ENCODE peak calls at places on chromosomes 11 and 22, in six cellular contexts. W, D, Q, L, A and I are unnamed samples.
A peak's percentile ranks its signal among the peaks of the same experiment; 100 is the strongest.

GRCh38 chr11:116173946-116174911 is 598.6 kb downstream of the BUD13 start:
- DNase-seq in W (peak; percentile 22), D (no peak), Q (no peak), L (no peak), A (no peak), I (no peak)

GRCh38 chr11:129840236-129840635 is 24.6 kb downstream of the TMEM45B start:
- DNase-seq in W (no peak), D (no peak), Q (no peak), L (no peak), A (no peak), I (peak; percentile 9)

GRCh38 chr11:32312865-32313403 is 122.4 kb downstream of the WT1 start:
- DNase-seq in W (peak; percentile 35), D (peak; percentile 63), Q (peak; percentile 62), L (no peak), A (peak; percentile 72), I (peak; percentile 48)

GRCh38 chr11:77981346-77981947 is 13.0 kb downstream of the INTS4 start:
- DNase-seq in W (no peak), D (no peak), Q (no peak), L (no peak), A (no peak), I (no peak)

GRCh38 chr11:11691296-11692141 is 69.7 kb upstream of the GALNT18 start:
- DNase-seq in W (no peak), D (no peak), Q (no peak), L (no peak), A (no peak), I (no peak)

GRCh38 chr11:117022526-117022925 is 75.7 kb downstream of the SIK3 start:
- DNase-seq in W (no peak), D (no peak), Q (no peak), L (no peak), A (no peak), I (no peak)

GRCh38 chr11:61697093-61697492 is 16.9 kb downstream of the DAGLA start:
- DNase-seq in W (no peak), D (no peak), Q (peak; percentile 38), L (no peak), A (no peak), I (peak; percentile 69)

GRCh38 chr11:128187829-128188228 is 399.5 kb downstream of the ETS1 start:
- DNase-seq in W (no peak), D (no peak), Q (no peak), L (no peak), A (no peak), I (no peak)

GRCh38 chr11:15871904-15872303 is 484.4 kb downstream of the SOX6 start:
- DNase-seq in W (no peak), D (no peak), Q (no peak), L (no peak), A (no peak), I (no peak)

GRCh38 chr11:129960216-129961214 is 42.1 kb downstream of the PRDM10 start:
- DNase-seq in W (no peak), D (peak; percentile 56), Q (peak; percentile 40), L (no peak), A (peak; percentile 89), I (no peak)

GRCh38 chr11:60887531-60887930 is 18.9 kb downstream of the PRPF19 start:
- DNase-seq in W (no peak), D (peak; percentile 31), Q (peak; percentile 51), L (peak; percentile 46), A (peak; percentile 63), I (peak; percentile 67)

GRCh38 chr11:64173616-64174355 is 7.9 kb upstream of the MACROD1 start:
- DNase-seq in W (no peak), D (no peak), Q (no peak), L (no peak), A (peak; percentile 36), I (no peak)

GRCh38 chr11:118406599-118407166 is 5.3 kb downstream of the ATP5MG start:
- DNase-seq in W (no peak), D (no peak), Q (no peak), L (no peak), A (peak; percentile 21), I (no peak)

GRCh38 chr11:5250777-5251176 is 1.1 kb upstream of the HBG1 start:
- DNase-seq in W (no peak), D (no peak), Q (no peak), L (no peak), A (no peak), I (no peak)

GRCh38 chr11:75150879-75151278 is at the start of gene SLCO2B1:
- DNase-seq in W (no peak), D (no peak), Q (peak; percentile 45), L (no peak), A (no peak), I (no peak)

GRCh38 chr22:46622081-46622521 is 1.9 kb downstream of the GRAMD4 start:
- DNase-seq in W (no peak), D (no peak), Q (peak; percentile 54), L (peak; percentile 58), A (no peak), I (no peak)

GRCh38 chr11:132704796-132705375 is 827.4 kb downstream of the OPCML start:
- DNase-seq in W (no peak), D (no peak), Q (no peak), L (no peak), A (no peak), I (peak; percentile 8)

GRCh38 chr11:10273738-10274137 is 20.3 kb downstream of the SBF2 start:
- DNase-seq in W (no peak), D (no peak), Q (no peak), L (no peak), A (no peak), I (no peak)

GRCh38 chr22:30607939-30608338 is 965 bp downstream of the TCN2 start:
- DNase-seq in W (no peak), D (no peak), Q (no peak), L (no peak), A (no peak), I (no peak)

GRCh38 chr22:20201837-20202392 is 51.1 kb upstream of the CCDC188 start:
- DNase-seq in W (no peak), D (no peak), Q (no peak), L (no peak), A (no peak), I (no peak)

GRCh38 chr11:87603887-87604286 is 566.2 kb downstream of the TMEM135 start:
- DNase-seq in W (no peak), D (no peak), Q (no peak), L (no peak), A (no peak), I (no peak)

DNA sequence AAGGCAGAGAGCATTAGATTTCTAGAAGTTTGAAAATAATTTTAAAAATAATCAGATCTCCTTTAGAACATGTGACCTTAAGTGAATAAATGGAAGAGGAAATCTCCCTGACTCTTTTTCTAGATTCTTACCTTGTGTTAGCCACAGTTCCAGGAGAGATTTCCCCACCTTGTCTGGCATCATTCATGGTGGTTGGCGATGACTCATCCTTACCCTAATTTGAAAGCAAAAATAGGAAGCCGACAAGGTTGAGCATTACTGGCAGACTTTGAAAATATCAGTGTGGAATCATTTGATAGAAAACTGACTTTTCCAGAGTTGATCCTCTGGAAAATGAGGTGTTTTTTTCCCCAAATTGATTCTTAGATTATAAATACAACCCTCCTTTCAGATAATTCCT is 48.1 kb downstream of the CNTN5 start:
- DNase-seq in W (no peak), D (no peak), Q (no peak), L (no peak), A (no peak), I (no peak)
- H3K9me3 ChIP-seq in W (no peaks in the 10 kb centered on the region), D (no peaks in the 10 kb centered on the region), Q (no peaks in the 10 kb centered on the region), L (no peaks in the 10 kb centered on the region), A (no peaks in the 10 kb centered on the region), I (no peaks in the 10 kb centered on the region)

DNA sequence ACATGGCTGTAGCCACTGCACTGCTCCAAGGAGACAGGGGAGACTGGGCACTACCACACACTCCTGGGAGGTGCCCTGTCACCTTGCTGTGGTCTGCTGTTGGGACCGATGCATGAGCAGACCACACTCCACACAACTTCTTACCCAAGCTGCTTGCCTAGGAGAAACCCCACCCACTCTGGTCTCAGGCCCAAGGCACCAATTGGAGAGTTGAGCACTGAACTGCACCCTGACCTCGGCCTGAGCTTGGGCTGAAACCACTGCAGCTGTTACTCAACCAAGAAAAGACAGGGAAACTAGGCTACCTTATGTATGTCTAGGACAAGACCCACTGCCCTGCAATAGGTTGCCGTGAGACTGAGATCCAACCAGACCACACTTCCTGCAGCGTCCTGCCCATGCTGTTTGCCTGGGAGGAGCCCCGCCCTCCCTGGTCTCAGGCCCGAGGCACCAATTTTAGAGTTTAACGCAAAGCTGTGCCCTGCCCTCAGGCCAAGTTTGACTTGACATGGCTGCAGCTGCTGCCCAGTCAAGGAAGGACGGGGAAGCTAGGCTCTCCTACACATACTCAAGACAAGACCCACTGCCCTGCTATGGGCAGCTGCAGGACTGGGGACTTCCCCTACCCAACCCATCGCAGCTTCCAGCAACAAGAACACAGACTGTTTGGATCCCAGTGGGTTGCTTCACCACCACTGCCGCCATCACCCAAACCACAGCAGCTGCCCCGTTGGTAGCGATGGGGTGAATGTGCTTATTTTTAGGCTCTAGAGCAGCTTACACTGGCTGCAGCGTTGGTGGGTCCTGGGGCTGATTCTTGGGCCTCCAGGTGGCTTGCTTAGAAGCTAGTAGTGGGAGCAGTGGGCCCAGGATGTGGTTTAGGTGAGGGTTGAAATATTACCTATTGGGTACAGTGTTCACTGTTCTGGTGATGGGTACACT is 66.8 kb downstream of the BRD1 start:
- DNase-seq in W (no peak), D (no peak), Q (no peak), L (no peak), A (no peak), I (no peak)
- H3K4me1 ChIP-seq in W (no peaks in the 10 kb centered on the region), D (no peaks in the 10 kb centered on the region), Q (no peaks in the 10 kb centered on the region), L (no peaks in the 10 kb centered on the region), A (peaks cover 11% of the 10 kb centered on the region), I (no peaks in the 10 kb centered on the region)

DNA sequence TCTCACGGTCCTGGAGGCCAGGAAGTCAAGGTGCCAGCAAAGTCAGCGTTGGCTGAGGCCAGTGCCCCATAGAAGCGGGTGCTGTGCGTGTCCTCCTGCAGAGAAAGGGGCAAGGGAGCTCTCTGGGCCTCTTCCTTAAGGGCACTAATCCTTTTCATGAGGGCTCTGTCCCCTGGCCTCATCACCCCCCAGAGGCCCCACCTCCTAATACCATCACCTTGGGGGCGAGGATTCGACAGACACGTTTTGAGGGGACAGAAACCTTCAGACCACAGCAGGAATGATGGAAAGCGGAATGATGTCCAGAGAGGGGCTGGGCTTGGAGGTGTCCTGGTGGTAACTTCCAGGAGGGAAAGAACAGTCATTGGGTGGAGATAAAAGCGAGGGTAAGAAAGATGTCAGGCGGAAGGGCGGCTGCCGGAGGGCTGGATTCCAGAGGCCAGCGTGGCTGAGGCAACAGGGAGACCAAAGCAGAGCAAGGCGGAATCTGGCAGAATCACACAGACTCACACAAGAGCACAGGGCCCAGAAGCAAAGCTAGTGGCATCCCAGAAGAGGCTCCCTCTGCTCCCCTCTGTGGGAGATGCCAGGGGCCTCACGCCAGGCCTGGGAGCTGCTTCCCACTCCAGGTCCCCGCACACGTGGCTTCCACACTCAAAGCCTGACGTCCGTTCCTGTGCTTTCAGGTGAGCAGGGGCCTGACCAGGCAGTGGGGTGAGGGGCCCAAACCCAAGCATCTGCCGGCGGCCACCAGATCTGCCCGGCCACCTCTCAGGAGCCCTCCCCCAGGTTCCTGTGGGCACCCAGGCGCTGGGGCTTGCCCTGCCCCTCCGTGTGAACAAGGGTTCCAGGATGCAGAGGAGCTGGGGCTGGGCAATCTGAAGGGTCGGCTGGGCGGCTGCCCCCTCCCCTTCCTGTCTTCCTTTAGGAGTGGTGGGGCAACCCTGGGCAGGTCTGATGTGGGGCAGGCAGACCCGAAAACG is 784.5 kb downstream of the BRD1 start:
- DNase-seq in W (no peak), D (no peak), Q (no peak), L (no peak), A (no peak), I (no peak)
- H3K9me3 ChIP-seq in W (no peaks in the 10 kb centered on the region), D (no peaks in the 10 kb centered on the region), Q (no peaks in the 10 kb centered on the region), L (no peaks in the 10 kb centered on the region), A (no peaks in the 10 kb centered on the region), I (no peaks in the 10 kb centered on the region)

DNA sequence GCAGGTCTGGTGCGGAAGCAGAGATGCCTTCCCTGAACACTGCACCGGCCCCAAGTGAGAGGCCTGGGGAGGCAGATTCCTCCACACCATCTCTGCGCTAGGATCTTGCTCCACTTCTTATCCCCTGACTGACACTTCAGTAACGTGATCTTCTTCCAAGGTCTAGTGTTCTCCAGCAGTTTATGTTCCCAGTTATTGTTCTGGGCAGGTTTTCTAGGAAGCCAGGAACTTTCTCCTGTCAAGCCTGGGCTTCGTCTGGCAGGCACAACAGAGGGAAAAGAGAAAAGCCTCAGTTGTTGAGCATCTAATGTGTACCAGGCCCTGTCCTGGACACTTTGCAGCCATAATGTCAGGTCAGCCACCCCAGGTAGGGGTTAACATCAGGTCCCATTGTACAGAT is 10.5 kb downstream of the CD82 start:
- DNase-seq in W (no peak), D (no peak), Q (no peak), L (no peak), A (no peak), I (no peak)
- H3K4me1 ChIP-seq in W (no peaks in the 10 kb centered on the region), D (no peaks in the 10 kb centered on the region), Q (no peaks in the 10 kb centered on the region), L (peaks cover 28% of the 10 kb centered on the region), A (peaks cover 57% of the 10 kb centered on the region), I (no peaks in the 10 kb centered on the region)